ENCODE peak calls at places on chromosomes 3 and 15, in ten cellular contexts. One of them, this sample, is unnamed.
A peak's percentile ranks its signal among the peaks of the same experiment; 100 is the strongest.

GRCh38 chr3:21919383-21919782 is 168.4 kb upstream of the ZNF385D start:
- DNase-seq in stomach: no peak
- DNase-seq in upper lobe of left lung: no peak
- DNase-seq in SK-N-SH: no peak
- DNase-seq in transverse colon: no peak
- DNase-seq in esophagus muscularis mucosa: no peak
- DNase-seq in HepG2: no peak
- DNase-seq in suprapubic skin: no peak
- DNase-seq in K562: no peak
- DNase-seq in H1: no peak
- DNase-seq in this sample: no peak

GRCh38 chr3:11136871-11137626 is 17.2 kb upstream of the HRH1 start:
- DNase-seq in stomach: no peak
- DNase-seq in upper lobe of left lung: no peak
- DNase-seq in SK-N-SH: peak; percentile 88
- DNase-seq in transverse colon: peak; percentile 37
- DNase-seq in esophagus muscularis mucosa: peak; percentile 96
- DNase-seq in HepG2: peak; percentile 40
- DNase-seq in suprapubic skin: no peak
- DNase-seq in K562: peak; percentile 82
- DNase-seq in H1: no peak
- DNase-seq in this sample: peak; percentile 92

GRCh38 chr3:53254190-53254809 is 1.5 kb downstream of the TKT start:
- DNase-seq in stomach: no peak
- DNase-seq in upper lobe of left lung: peak; percentile 71
- DNase-seq in SK-N-SH: no peak
- DNase-seq in transverse colon: no peak
- DNase-seq in esophagus muscularis mucosa: no peak
- DNase-seq in HepG2: no peak
- DNase-seq in suprapubic skin: no peak
- DNase-seq in K562: no peak
- DNase-seq in H1: no peak
- DNase-seq in this sample: no peak

GRCh38 chr3:105866656-105867653 is 1.9 kb downstream of the CBLB start:
- DNase-seq in stomach: no peak
- DNase-seq in upper lobe of left lung: no peak
- DNase-seq in SK-N-SH: no peak
- DNase-seq in transverse colon: no peak
- DNase-seq in esophagus muscularis mucosa: no peak
- DNase-seq in HepG2: peak; percentile 72
- DNase-seq in suprapubic skin: no peak
- DNase-seq in K562: peak; percentile 39
- DNase-seq in H1: no peak
- DNase-seq in this sample: peak; percentile 67

GRCh38 chr3:143311096-143311495 is 191.5 kb downstream of the CHST2 start:
- DNase-seq in stomach: no peak
- DNase-seq in upper lobe of left lung: no peak
- DNase-seq in SK-N-SH: no peak
- DNase-seq in transverse colon: no peak
- DNase-seq in esophagus muscularis mucosa: no peak
- DNase-seq in HepG2: no peak
- DNase-seq in suprapubic skin: no peak
- DNase-seq in K562: no peak
- DNase-seq in H1: no peak
- DNase-seq in this sample: no peak

GRCh38 chr3:14803101-14803980 is 15.4 kb upstream of the FGD5 start:
- DNase-seq in stomach: peak; percentile 50
- DNase-seq in upper lobe of left lung: no peak
- DNase-seq in SK-N-SH: peak; percentile 53
- DNase-seq in transverse colon: peak; percentile 72
- DNase-seq in esophagus muscularis mucosa: no peak
- DNase-seq in HepG2: peak; percentile 78
- DNase-seq in suprapubic skin: no peak
- DNase-seq in K562: peak; percentile 63
- DNase-seq in H1: no peak
- DNase-seq in this sample: peak; percentile 68

GRCh38 chr3:37324752-37325407 is 150.5 kb upstream of the LRRFIP2 start:
- DNase-seq in stomach: no peak
- DNase-seq in upper lobe of left lung: no peak
- DNase-seq in SK-N-SH: no peak
- DNase-seq in transverse colon: no peak
- DNase-seq in esophagus muscularis mucosa: no peak
- DNase-seq in HepG2: no peak
- DNase-seq in suprapubic skin: no peak
- DNase-seq in K562: no peak
- DNase-seq in H1: no peak
- DNase-seq in this sample: no peak

GRCh38 chr3:99344216-99344615 is 294.2 kb upstream of the COL8A1 start:
- DNase-seq in stomach: no peak
- DNase-seq in upper lobe of left lung: no peak
- DNase-seq in SK-N-SH: no peak
- DNase-seq in transverse colon: no peak
- DNase-seq in esophagus muscularis mucosa: no peak
- DNase-seq in HepG2: no peak
- DNase-seq in suprapubic skin: no peak
- DNase-seq in K562: no peak
- DNase-seq in H1: no peak
- DNase-seq in this sample: no peak

DNA sequence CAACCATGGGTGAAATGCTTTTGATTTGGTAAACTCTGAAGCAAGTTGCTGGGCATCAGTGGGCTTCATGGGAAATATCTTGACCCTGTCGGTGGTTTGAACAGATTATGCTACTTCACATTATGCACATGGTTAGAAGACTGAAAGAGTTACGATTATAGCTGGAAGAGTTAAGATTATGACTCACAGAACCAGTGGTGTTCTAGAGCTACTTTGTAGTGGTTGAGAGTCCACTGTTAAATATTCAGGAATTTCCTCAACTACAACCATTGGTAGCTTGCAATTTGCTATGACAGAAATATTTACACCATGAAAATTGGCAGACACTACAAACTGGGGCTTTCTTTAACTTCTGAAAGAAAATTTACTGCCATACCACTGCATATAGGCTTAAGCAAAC is 99.3 kb downstream of the GADL1 start:
- DNase-seq in stomach: no peak
- DNase-seq in upper lobe of left lung: no peak
- DNase-seq in SK-N-SH: no peak
- DNase-seq in transverse colon: no peak
- DNase-seq in esophagus muscularis mucosa: no peak
- DNase-seq in HepG2: no peak
- DNase-seq in suprapubic skin: no peak
- DNase-seq in K562: no peak
- DNase-seq in H1: no peak
- DNase-seq in this sample: no peak
- TF ChIP-seq EP300 in stomach: no peak
- TF ChIP-seq EP300 in upper lobe of left lung: no peak
- TF ChIP-seq EP300 in SK-N-SH: no peak
- TF ChIP-seq EP300 in transverse colon: no peak
- TF ChIP-seq EP300 in esophagus muscularis mucosa: no peak
- TF ChIP-seq EP300 in HepG2: no peak
- TF ChIP-seq EP300 in suprapubic skin: no peak
- TF ChIP-seq EP300 in K562: no peak
- TF ChIP-seq EP300 in H1: no peak
- TF ChIP-seq EP300 in this sample: no peak

GRCh38 chr3:50238549-50239026 is 2.6 kb downstream of the GNAI2 start:
- DNase-seq in stomach: peak; percentile 95
- DNase-seq in upper lobe of left lung: peak; percentile 94
- DNase-seq in SK-N-SH: no peak
- DNase-seq in transverse colon: peak; percentile 93
- DNase-seq in esophagus muscularis mucosa: no peak
- DNase-seq in HepG2: peak; percentile 45
- DNase-seq in suprapubic skin: peak; percentile 92
- DNase-seq in K562: no peak
- DNase-seq in H1: no peak
- DNase-seq in this sample: peak; percentile 96
- TF ChIP-seq POLR2AphosphoS5 in stomach: no peak
- TF ChIP-seq POLR2AphosphoS5 in upper lobe of left lung: peak; percentile 73
- TF ChIP-seq POLR2AphosphoS5 in SK-N-SH: no peak
- TF ChIP-seq POLR2AphosphoS5 in transverse colon: peak; percentile 60
- TF ChIP-seq POLR2AphosphoS5 in esophagus muscularis mucosa: peak; percentile 66
- TF ChIP-seq POLR2AphosphoS5 in HepG2: no peak
- TF ChIP-seq POLR2AphosphoS5 in suprapubic skin: no peak
- TF ChIP-seq POLR2AphosphoS5 in K562: no peak
- TF ChIP-seq POLR2AphosphoS5 in H1: no peak
- TF ChIP-seq POLR2AphosphoS5 in this sample: peak; percentile 26

GRCh38 chr3:113243846-113244245 is 32.5 kb downstream of the BOC start:
- DNase-seq in stomach: no peak
- DNase-seq in upper lobe of left lung: no peak
- DNase-seq in SK-N-SH: no peak
- DNase-seq in transverse colon: no peak
- DNase-seq in esophagus muscularis mucosa: no peak
- DNase-seq in HepG2: no peak
- DNase-seq in suprapubic skin: no peak
- DNase-seq in K562: peak; percentile 7
- DNase-seq in H1: no peak
- DNase-seq in this sample: no peak
- TF ChIP-seq EP300 in stomach: no peak
- TF ChIP-seq EP300 in upper lobe of left lung: no peak
- TF ChIP-seq EP300 in SK-N-SH: no peak
- TF ChIP-seq EP300 in transverse colon: no peak
- TF ChIP-seq EP300 in esophagus muscularis mucosa: no peak
- TF ChIP-seq EP300 in HepG2: no peak
- TF ChIP-seq EP300 in suprapubic skin: no peak
- TF ChIP-seq EP300 in K562: no peak
- TF ChIP-seq EP300 in H1: no peak
- TF ChIP-seq EP300 in this sample: no peak

GRCh38 chr3:59605944-59606534 is 556.2 kb upstream of the CFAP20DC start:
- DNase-seq in stomach: no peak
- DNase-seq in upper lobe of left lung: no peak
- DNase-seq in SK-N-SH: no peak
- DNase-seq in transverse colon: no peak
- DNase-seq in esophagus muscularis mucosa: no peak
- DNase-seq in HepG2: no peak
- DNase-seq in suprapubic skin: no peak
- DNase-seq in K562: no peak
- DNase-seq in H1: no peak
- DNase-seq in this sample: no peak

GRCh38 chr3:59608356-59608755 is 558.5 kb upstream of the CFAP20DC start:
- DNase-seq in stomach: no peak
- DNase-seq in upper lobe of left lung: no peak
- DNase-seq in SK-N-SH: no peak
- DNase-seq in transverse colon: no peak
- DNase-seq in esophagus muscularis mucosa: no peak
- DNase-seq in HepG2: no peak
- DNase-seq in suprapubic skin: no peak
- DNase-seq in K562: no peak
- DNase-seq in H1: no peak
- DNase-seq in this sample: no peak

GRCh38 chr3:59606638-59607262 is 556.9 kb upstream of the CFAP20DC start:
- DNase-seq in stomach: no peak
- DNase-seq in upper lobe of left lung: no peak
- DNase-seq in SK-N-SH: peak; percentile 17
- DNase-seq in transverse colon: no peak
- DNase-seq in esophagus muscularis mucosa: no peak
- DNase-seq in HepG2: no peak
- DNase-seq in suprapubic skin: no peak
- DNase-seq in K562: no peak
- DNase-seq in H1: no peak
- DNase-seq in this sample: no peak

GRCh38 chr3:59607628-59608027 is 557.8 kb upstream of the CFAP20DC start:
- DNase-seq in stomach: no peak
- DNase-seq in upper lobe of left lung: no peak
- DNase-seq in SK-N-SH: no peak
- DNase-seq in transverse colon: no peak
- DNase-seq in esophagus muscularis mucosa: no peak
- DNase-seq in HepG2: peak; percentile 34
- DNase-seq in suprapubic skin: no peak
- DNase-seq in K562: peak; percentile 3
- DNase-seq in H1: no peak
- DNase-seq in this sample: no peak

DNA sequence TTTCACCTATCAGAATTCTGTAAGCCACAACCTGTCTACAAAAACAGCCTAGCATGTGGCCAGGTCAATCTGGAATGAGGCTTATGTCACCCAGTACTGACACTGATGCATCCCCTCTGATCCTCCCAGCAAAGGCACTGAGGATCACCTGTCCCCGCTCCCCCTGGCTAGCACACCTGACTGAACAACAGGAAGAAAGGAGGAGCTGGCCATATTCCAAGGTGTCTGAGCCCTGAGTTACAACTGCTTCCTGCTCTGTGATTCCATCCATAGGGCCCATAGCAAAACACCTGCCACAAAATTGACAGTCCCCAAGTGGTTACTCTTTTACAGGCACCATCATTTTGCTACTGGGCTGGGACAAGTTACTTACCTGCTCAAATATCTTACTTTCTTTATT is 555.5 kb upstream of the CFAP20DC start:
- DNase-seq in stomach: peak; percentile 45
- DNase-seq in upper lobe of left lung: no peak
- DNase-seq in SK-N-SH: no peak
- DNase-seq in transverse colon: peak; percentile 13
- DNase-seq in esophagus muscularis mucosa: no peak
- DNase-seq in HepG2: no peak
- DNase-seq in suprapubic skin: no peak
- DNase-seq in K562: no peak
- DNase-seq in H1: no peak
- DNase-seq in this sample: no peak
- TF ChIP-seq POLR2AphosphoS5 in stomach: no peak
- TF ChIP-seq POLR2AphosphoS5 in upper lobe of left lung: no peak
- TF ChIP-seq POLR2AphosphoS5 in SK-N-SH: no peak
- TF ChIP-seq POLR2AphosphoS5 in transverse colon: no peak
- TF ChIP-seq POLR2AphosphoS5 in esophagus muscularis mucosa: no peak
- TF ChIP-seq POLR2AphosphoS5 in HepG2: no peak
- TF ChIP-seq POLR2AphosphoS5 in suprapubic skin: no peak
- TF ChIP-seq POLR2AphosphoS5 in K562: no peak
- TF ChIP-seq POLR2AphosphoS5 in H1: no peak
- TF ChIP-seq POLR2AphosphoS5 in this sample: no peak

DNA sequence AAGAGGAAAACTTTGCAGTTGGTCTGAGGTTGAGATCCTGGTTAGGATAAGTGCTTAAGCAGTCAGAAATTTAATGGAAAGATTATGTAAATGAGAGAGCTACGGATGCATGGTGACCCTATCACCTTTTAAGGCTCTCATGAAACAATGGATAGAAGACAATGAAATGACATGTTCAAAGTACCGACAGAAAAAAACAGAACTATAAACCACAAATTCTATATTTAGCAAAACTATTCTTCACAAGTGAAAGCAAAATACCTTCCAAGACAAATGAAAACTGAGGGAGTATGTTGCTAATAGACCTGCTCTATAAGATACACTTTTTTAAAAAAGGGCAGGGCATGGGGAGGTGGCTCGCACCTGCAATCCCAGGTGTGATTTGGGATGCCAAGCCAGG is 32.2 kb downstream of the DNAAF4 start:
- DNase-seq in stomach: no peak
- DNase-seq in upper lobe of left lung: no peak
- DNase-seq in SK-N-SH: no peak
- DNase-seq in transverse colon: no peak
- DNase-seq in esophagus muscularis mucosa: no peak
- DNase-seq in HepG2: no peak
- DNase-seq in suprapubic skin: no peak
- DNase-seq in K562: no peak
- DNase-seq in H1: no peak
- DNase-seq in this sample: no peak
- TF ChIP-seq EP300 in stomach: no peak
- TF ChIP-seq EP300 in upper lobe of left lung: no peak
- TF ChIP-seq EP300 in SK-N-SH: no peak
- TF ChIP-seq EP300 in transverse colon: no peak
- TF ChIP-seq EP300 in esophagus muscularis mucosa: no peak
- TF ChIP-seq EP300 in HepG2: no peak
- TF ChIP-seq EP300 in suprapubic skin: no peak
- TF ChIP-seq EP300 in K562: no peak
- TF ChIP-seq EP300 in H1: no peak
- TF ChIP-seq EP300 in this sample: no peak

This sample was measured in sigmoid colon.